ENCODE peak calls at places on chromosomes 3 and 15, in five cellular contexts. J is cardiac muscle cell, V is A549, Z is esophagus squamous epithelium, F is PC-9. S is an unnamed sample.

GRCh38 chr3:106428565-106428994 is 559.8 kb upstream of the CBLB start:
- DNase-seq in J (no peak), V (peak; percentile 18), Z (no peak), F (peak; percentile 50), S (peak; percentile 92)

GRCh38 chr15:80967991-80968510 is 21.6 kb downstream of the MESD start:
- DNase-seq in J (no peak), V (no peak), Z (no peak), F (no peak), S (no peak)

GRCh38 chr3:181704421-181705066 is 7.2 kb upstream of the SOX2 start:
- DNase-seq in J (no peak), V (no peak), Z (no peak), F (no peak), S (no peak)

GRCh38 chr15:43132830-43133428 is 457 bp upstream of the TMEM62 start:
- DNase-seq in J (no peak), V (no peak), Z (no peak), F (no peak), S (no peak)

GRCh38 chr3:48273594-48274211 is 32.8 kb downstream of the ZNF589 start:
- DNase-seq in J (peak; percentile 69), V (peak; percentile 54), Z (no peak), F (peak; percentile 53), S (peak; percentile 13)

GRCh38 chr3:152910211-152910610 is 75.3 kb downstream of the P2RY1 start:
- DNase-seq in J (no peak), V (no peak), Z (no peak), F (no peak), S (no peak)

GRCh38 chr3:22594990-22595389 is 608.1 kb upstream of the UBE2E2 start:
- DNase-seq in J (no peak), V (no peak), Z (no peak), F (no peak), S (no peak)

GRCh38 chr3:1710663-1711062 is 388.0 kb upstream of the CNTN4 start:
- DNase-seq in J (no peak), V (no peak), Z (no peak), F (no peak), S (no peak)

GRCh38 chr3:45772341-45773035 is 23.8 kb downstream of the SLC6A20 start:
- DNase-seq in J (no peak), V (no peak), Z (no peak), F (no peak), S (no peak)

GRCh38 chr3:141540531-141540930 is 53.7 kb downstream of the RASA2 start:
- DNase-seq in J (no peak), V (no peak), Z (no peak), F (no peak), S (no peak)

GRCh38 chr3:15768421-15769255 is 29.1 kb downstream of the ANKRD28 start:
- DNase-seq in J (no peak), V (peak; percentile 93), Z (no peak), F (no peak), S (peak; percentile 82)

GRCh38 chr3:98557324-98558010 is 25.7 kb downstream of the GPR15 start:
- DNase-seq in J (no peak), V (no peak), Z (no peak), F (no peak), S (no peak)

GRCh38 chr15:76057332-76058000 is 2.3 kb upstream of the TMEM266 start:
- DNase-seq in J (peak; percentile 61), V (peak; percentile 61), Z (no peak), F (peak; percentile 15), S (no peak)

GRCh38 chr15:36814708-36815107 is 235.3 kb downstream of the CDIN1 start:
- DNase-seq in J (peak; percentile 56), V (no peak), Z (no peak), F (no peak), S (no peak)

GRCh38 chr15:41891946-41892345 is 1.9 kb downstream of the SPTBN5 start:
- DNase-seq in J (no peak), V (no peak), Z (no peak), F (no peak), S (no peak)

GRCh38 chr3:105835606-105836005 is 33.2 kb downstream of the CBLB start:
- DNase-seq in J (no peak), V (no peak), Z (no peak), F (no peak), S (no peak)

GRCh38 chr3:187318819-187319616 is 27.5 kb upstream of the MASP1 start:
- DNase-seq in J (peak; percentile 69), V (peak; percentile 33), Z (no peak), F (peak; percentile 49), S (peak; percentile 44)

GRCh38 chr15:71572452-71573053 is 237.8 kb upstream of the NR2E3 start:
- DNase-seq in J (no peak), V (peak; percentile 40), Z (no peak), F (peak; percentile 33), S (no peak)

GRCh38 chr15:89406756-89407650 is 72.4 kb upstream of the POLG start:
- DNase-seq in J (no peak), V (no peak), Z (no peak), F (no peak), S (no peak)

GRCh38 chr15:89408512-89409183 is 74.0 kb upstream of the POLG start:
- DNase-seq in J (no peak), V (no peak), Z (no peak), F (no peak), S (no peak)

GRCh38 chr15:89406218-89406716 is 71.6 kb upstream of the POLG start:
- DNase-seq in J (no peak), V (no peak), Z (no peak), F (no peak), S (no peak)

GRCh38 chr15:89409993-89410767 is 75.6 kb upstream of the POLG start:
- DNase-seq in J (no peak), V (no peak), Z (no peak), F (no peak), S (no peak)

GRCh38 chr15:89409184-89409992 is 74.8 kb upstream of the POLG start:
- DNase-seq in J (no peak), V (no peak), Z (no peak), F (no peak), S (no peak)
- H3K4me3 ChIP-seq in J (no peak overlapping the region), V (no peak overlapping the region), Z (no peak overlapping the region), F (no peak overlapping the region), S (peak overlapping the region; percentile 47)

DNA sequence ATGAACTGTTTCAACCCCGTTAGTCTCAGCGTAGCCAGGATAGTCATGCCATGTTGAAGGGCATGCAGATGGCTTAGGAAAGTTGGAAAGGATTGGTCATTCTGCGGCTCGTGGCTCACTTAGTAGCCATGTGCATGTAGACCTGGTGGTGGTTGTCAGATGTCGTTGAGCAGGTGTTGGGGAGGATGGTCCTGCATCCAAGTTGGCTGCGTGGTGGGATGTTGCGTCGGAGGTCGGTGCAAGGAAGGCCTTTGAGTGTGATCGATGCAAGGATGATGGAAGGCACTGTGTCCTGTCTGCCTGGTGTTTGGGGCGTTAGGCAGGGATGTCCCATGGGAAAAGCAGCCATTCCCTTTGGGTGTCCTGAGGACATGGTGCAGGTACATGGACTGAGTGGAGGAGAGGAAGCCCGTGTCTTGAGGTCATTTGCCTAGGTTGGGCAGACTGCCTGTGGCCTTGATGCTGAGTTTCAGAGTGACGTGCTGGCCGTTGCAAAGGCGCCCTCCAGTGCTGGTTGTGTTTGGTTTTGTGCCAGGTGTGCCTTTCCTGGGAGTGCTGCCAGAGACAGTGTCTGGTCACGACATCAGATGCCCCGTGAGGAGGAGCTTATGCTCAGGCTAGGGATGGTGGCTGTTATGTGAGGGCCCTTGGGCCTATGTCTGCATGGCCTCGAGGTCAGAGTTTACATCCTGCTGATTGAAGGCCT is 103.4 kb downstream of the SNRPN start:
- DNase-seq in J (no peak), V (no peak), Z (no peak), F (no peak), S (no peak)
- H3K9me3 ChIP-seq in J (peaks cover 20% of the 10 kb centered on the region), V (peaks cover 74% of the 10 kb centered on the region), Z (peaks cover 100% of the 10 kb centered on the region), F (peaks cover 3% of the 10 kb centered on the region), S (peaks cover 100% of the 10 kb centered on the region)

DNA sequence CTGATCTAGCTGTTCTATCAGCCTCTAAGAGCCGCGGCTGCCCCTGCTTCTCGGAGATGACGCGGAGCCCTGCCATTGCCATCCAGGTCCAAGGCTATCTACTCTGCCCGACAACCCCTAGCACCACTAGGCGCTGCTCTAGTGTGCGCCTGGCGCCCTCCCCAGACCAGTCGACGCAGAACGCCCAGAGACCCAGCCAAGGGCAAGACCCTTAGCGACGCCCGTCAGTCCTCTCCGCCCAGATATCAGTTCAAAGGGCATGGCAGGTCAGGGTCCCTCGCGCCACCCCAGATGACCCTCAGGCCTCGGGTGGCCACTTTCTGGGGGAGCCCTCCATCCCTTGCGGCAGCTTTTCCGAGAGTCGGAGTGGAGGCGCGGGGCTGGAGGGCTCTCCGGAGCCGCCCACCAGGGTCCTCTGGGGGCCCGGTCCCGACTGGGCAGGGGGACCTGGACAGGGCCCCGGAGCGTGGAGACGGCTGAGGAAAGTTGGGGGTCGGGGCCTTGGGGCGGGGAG is 371 bp upstream of the CLSTN2 start:
- DNase-seq in J (peak; percentile 90), V (peak; percentile 22), Z (no peak), F (no peak), S (no peak)
- TF ChIP-seq CTCF in J (peak; percentile 12), V (no peak), Z (peak; percentile 19), F (no peak), S (no peak)

GRCh38 chr15:70476441-70476840 is 286.9 kb downstream of the UACA start:
- DNase-seq in J (no peak), V (no peak), Z (no peak), F (no peak), S (no peak)

GRCh38 chr15:70474367-70474681 is 289.0 kb downstream of the UACA start:
- DNase-seq in J (no peak), V (no peak), Z (no peak), F (no peak), S (no peak)

GRCh38 chr15:70474682-70475438 is 288.5 kb downstream of the UACA start:
- DNase-seq in J (no peak), V (peak; percentile 90), Z (no peak), F (peak; percentile 74), S (peak; percentile 90)

GRCh38 chr15:70475921-70476320 is 287.4 kb downstream of the UACA start:
- DNase-seq in J (no peak), V (no peak), Z (no peak), F (no peak), S (no peak)

DNA sequence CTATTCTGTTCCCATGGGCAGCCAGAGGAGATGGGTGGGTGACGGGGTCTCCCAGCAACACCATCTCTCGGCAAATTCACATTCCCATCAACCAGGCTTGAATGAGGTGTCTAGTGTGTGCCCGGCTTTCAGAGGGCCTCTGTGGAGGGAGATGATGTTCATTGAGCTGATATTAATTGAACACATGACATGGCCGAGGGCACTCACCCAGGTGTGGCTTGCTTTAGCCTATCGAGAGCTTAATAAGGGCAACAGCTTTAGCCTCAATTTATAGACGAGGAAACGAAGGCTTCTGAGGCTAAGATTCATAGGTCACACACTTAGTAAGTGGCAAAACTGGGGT is 287.9 kb downstream of the UACA start:
- DNase-seq in J (no peak), V (no peak), Z (no peak), F (no peak), S (no peak)
- H3K4me3 ChIP-seq in J (no peak overlapping the region), V (peak overlapping the region; percentile 8), Z (peak overlapping the region; percentile 28), F (peak overlapping the region; percentile 40), S (peak overlapping the region; percentile 31)